ENCODE peak calls at places on chromosomes 3 and 15, in nine cellular contexts. A is GM12864; C is nucleus accumbens; D is fibroblast of the aortic adventitia; Y is astrocyte of the spinal cord; J is CD4-positive, alpha-beta T cell; S is body of pancreas; T is NB4; I is breast epithelium. P is an unnamed sample.

GRCh38 chr3:70090322-70090913 is 90.9 kb downstream of the SAMMSON start:
- DNase-seq in A (no peak), C (no peak), D (peak; percentile 49), Y (peak; percentile 40), J (no peak), S (no peak), T (peak; percentile 1), I (no peak), P (no peak)

GRCh38 chr3:148789156-148789555 is 38.5 kb upstream of the CPB1 start:
- DNase-seq in A (no peak), C (no peak), D (no peak), Y (peak; percentile 44), J (no peak), S (no peak), T (no peak), I (no peak), P (no peak)

GRCh38 chr15:50702762-50703334 is 16.3 kb upstream of the TRPM7 start:
- DNase-seq in A (no peak), C (no peak), D (no peak), Y (no peak), J (no peak), S (no peak), T (no peak), I (no peak), P (no peak)

GRCh38 chr15:99683000-99683670 is 50.1 kb downstream of the LYSMD4 start:
- DNase-seq in A (no peak), C (no peak), D (no peak), Y (peak; percentile 43), J (no peak), S (no peak), T (no peak), I (no peak), P (no peak)

GRCh38 chr3:15579071-15579470 is 22.3 kb downstream of the HACL1 start:
- DNase-seq in A (no peak), C (no peak), D (peak; percentile 55), Y (no peak), J (no peak), S (no peak), T (no peak), I (no peak), P (no peak)

GRCh38 chr15:63448261-63448660 is 56.1 kb upstream of the USP3 start:
- DNase-seq in A (no peak), C (no peak), D (no peak), Y (no peak), J (no peak), S (no peak), T (peak; percentile 81), I (no peak), P (no peak)

GRCh38 chr3:44729384-44729910 is at the start of gene ZNF501:
- DNase-seq in A (peak; percentile 53), C (peak; percentile 76), D (peak; percentile 92), Y (peak; percentile 93), J (peak; percentile 78), S (peak; percentile 95), T (no peak), I (peak; percentile 83), P (peak; percentile 72)

GRCh38 chr3:186362988-186363387 is 954 bp upstream of the DGKG start:
- DNase-seq in A (no peak), C (no peak), D (no peak), Y (no peak), J (no peak), S (no peak), T (no peak), I (no peak), P (no peak)

GRCh38 chr3:132596816-132597433 is at the start of gene ACKR4:
- DNase-seq in A (no peak), C (no peak), D (peak; percentile 55), Y (no peak), J (no peak), S (no peak), T (no peak), I (no peak), P (no peak)

GRCh38 chr3:112671930-112672715 is 31.2 kb upstream of the CCDC80 start:
- DNase-seq in A (no peak), C (no peak), D (peak; percentile 99), Y (peak; percentile 93), J (no peak), S (no peak), T (no peak), I (no peak), P (no peak)

GRCh38 chr15:65525622-65526021 is 4.6 kb upstream of the HACD3 start:
- DNase-seq in A (no peak), C (no peak), D (peak; percentile 52), Y (no peak), J (no peak), S (no peak), T (no peak), I (peak; percentile 40), P (no peak)

GRCh38 chr3:162641317-162641716 is 1144.7 kb downstream of the OTOL1 start:
- DNase-seq in A (no peak), C (no peak), D (no peak), Y (no peak), J (no peak), S (no peak), T (no peak), I (no peak), P (no peak)

GRCh38 chr3:64488938-64489337 is 198.9 kb downstream of the ADAMTS9 start:
- DNase-seq in A (no peak), C (no peak), D (no peak), Y (no peak), J (no peak), S (no peak), T (no peak), I (no peak), P (no peak)

GRCh38 chr3:18556503-18556902 is 131.4 kb upstream of the SATB1 start:
- DNase-seq in A (no peak), C (no peak), D (no peak), Y (peak; percentile 47), J (no peak), S (no peak), T (peak; percentile 60), I (no peak), P (no peak)

GRCh38 chr3:52896613-52897012 is 735 bp downstream of the STIMATE start:
- DNase-seq in A (no peak), C (no peak), D (no peak), Y (no peak), J (no peak), S (no peak), T (no peak), I (no peak), P (no peak)

GRCh38 chr3:78804251-78805037 is 963.4 kb downstream of the ROBO1 start:
- DNase-seq in A (no peak), C (no peak), D (peak; percentile 85), Y (peak; percentile 63), J (no peak), S (no peak), T (no peak), I (no peak), P (no peak)

GRCh38 chr3:138675393-138675792 is 66.8 kb downstream of the FAIM start:
- DNase-seq in A (no peak), C (no peak), D (peak; percentile 24), Y (peak; percentile 32), J (no peak), S (no peak), T (peak; percentile 29), I (no peak), P (no peak)

GRCh38 chr15:101240364-101240763 is 11.5 kb downstream of the CHSY1 start:
- DNase-seq in A (no peak), C (no peak), D (peak; percentile 74), Y (no peak), J (no peak), S (no peak), T (peak; percentile 58), I (no peak), P (no peak)

GRCh38 chr3:146542179-146542578 is 2.2 kb downstream of the PLSCR1 start:
- DNase-seq in A (no peak), C (no peak), D (peak; percentile 78), Y (no peak), J (no peak), S (no peak), T (peak; percentile 64), I (no peak), P (no peak)

GRCh38 chr3:133494469-133494868 is 79.0 kb upstream of the CDV3 start:
- DNase-seq in A (no peak), C (no peak), D (peak; percentile 15), Y (no peak), J (no peak), S (no peak), T (peak; percentile 27), I (no peak), P (no peak)

GRCh38 chr15:62752687-62753517 is 289.6 kb upstream of the TPM1 start:
- DNase-seq in A (no peak), C (no peak), D (peak; percentile 41), Y (peak; percentile 14), J (no peak), S (no peak), T (no peak), I (no peak), P (no peak)

GRCh38 chr3:19885468-19885867 is 48.5 kb downstream of the EFHB start:
- DNase-seq in A (peak; percentile 8), C (no peak), D (peak; percentile 65), Y (peak; percentile 44), J (no peak), S (no peak), T (peak; percentile 50), I (no peak), P (peak; percentile 37)

GRCh38 chr15:68367992-68368391 is 64.0 kb downstream of the ITGA11 start:
- DNase-seq in A (no peak), C (no peak), D (no peak), Y (no peak), J (no peak), S (no peak), T (no peak), I (no peak), P (no peak)

GRCh38 chr15:69898243-69898642 is 199.5 kb downstream of the TLE3 start:
- DNase-seq in A (no peak), C (no peak), D (no peak), Y (no peak), J (no peak), S (no peak), T (no peak), I (no peak), P (no peak)

GRCh38 chr3:11136871-11137626 is 17.2 kb upstream of the HRH1 start:
- DNase-seq in A (no peak), C (no peak), D (peak; percentile 100), Y (peak; percentile 100), J (no peak), S (no peak), T (peak; percentile 30), I (peak; percentile 46), P (no peak)

GRCh38 chr3:71584216-71585061 is 911 bp upstream of the FOXP1 start:
- DNase-seq in A (no peak), C (no peak), D (peak; percentile 75), Y (peak; percentile 69), J (peak; percentile 5), S (peak; percentile 36), T (peak; percentile 82), I (peak; percentile 45), P (peak; percentile 64)

GRCh38 chr3:53890726-53891499 is 746 bp downstream of the SELENOK start:
- DNase-seq in A (no peak), C (peak; percentile 4), D (peak; percentile 47), Y (peak; percentile 33), J (peak; percentile 17), S (peak; percentile 58), T (peak; percentile 34), I (no peak), P (no peak)

GRCh38 chr3:4478226-4478625 is 11.2 kb upstream of the SUMF1 start:
- DNase-seq in A (no peak), C (no peak), D (no peak), Y (no peak), J (no peak), S (no peak), T (peak; percentile 67), I (no peak), P (no peak)

GRCh38 chr3:63051920-63052319 is 176.7 kb upstream of the CADPS start:
- DNase-seq in A (no peak), C (no peak), D (peak; percentile 1), Y (peak; percentile 86), J (no peak), S (peak; percentile 15), T (no peak), I (no peak), P (no peak)

GRCh38 chr3:153221748-153222162 is 59.7 kb downstream of the RAP2B start:
- DNase-seq in A (peak; percentile 77), C (no peak), D (peak; percentile 99), Y (peak; percentile 97), J (peak; percentile 68), S (peak; percentile 13), T (peak; percentile 99), I (peak; percentile 26), P (no peak)

GRCh38 chr15:67801142-67801541 is 24.2 kb upstream of the SKOR1 start:
- DNase-seq in A (no peak), C (no peak), D (no peak), Y (no peak), J (no peak), S (no peak), T (no peak), I (no peak), P (no peak)